ENCODE peak calls at places on chromosome 11, in ten cellular contexts. Q is breast epithelium, G is pancreas, D is heart left ventricle, C is gastrocnemius medialis, B is HCT116, X is colonic mucosa, M is neural progenitor cell, R is A549, K is tibial nerve. P is an unnamed sample.

GRCh38 chr11:86150826-86151187 is 81.9 kb upstream of the PICALM start:
- DNase-seq in X (no peak), M (no peak), B (no peak), R (no peak), K (no peak), Q (peak; percentile 26), D (no peak), G (no peak), C (no peak), P (no peak)

GRCh38 chr11:110907629-110908028 is 195.4 kb upstream of the ARHGAP20 start:
- DNase-seq in G (no peak), Q (no peak), X (peak; percentile 65), D (no peak), C (no peak), R (peak; percentile 5), M (no peak), K (no peak), B (no peak), P (no peak)

GRCh38 chr11:57460756-57461749 is 725 bp downstream of the RTN4RL2 start:
- DNase-seq in X (no peak), M (peak; percentile 61), C (no peak), K (no peak), Q (no peak), R (no peak), B (no peak), D (no peak), G (peak; percentile 72), P (no peak)

GRCh38 chr11:65116370-65117205 is 913 bp downstream of the ZNHIT2 start:
- DNase-seq in M (peak; percentile 52), X (peak; percentile 35), K (no peak), Q (no peak), R (peak; percentile 28), B (no peak), D (peak; percentile 47), G (peak; percentile 75), C (no peak), P (no peak)

GRCh38 chr11:47494996-47495855 is 46.3 kb upstream of the RAPSN start:
- DNase-seq in G (no peak), C (no peak), M (no peak), D (no peak), K (no peak), Q (no peak), B (no peak), X (no peak), R (no peak), P (no peak)

GRCh38 chr11:117832511-117832910 is 8.0 kb upstream of the FXYD2 start:
- DNase-seq in R (no peak), G (peak; percentile 28), K (no peak), B (no peak), C (no peak), X (peak; percentile 15), D (peak; percentile 6), M (no peak), Q (no peak), P (no peak)

GRCh38 chr11:71101046-71101445 is 151.3 kb downstream of the SHANK2 start:
- DNase-seq in R (no peak), Q (no peak), B (no peak), D (no peak), X (no peak), C (no peak), M (no peak), K (no peak), G (no peak), P (no peak)

GRCh38 chr11:66112640-66113098 is 42.6 kb downstream of the PACS1 start:
- DNase-seq in G (no peak), C (no peak), R (peak; percentile 70), X (no peak), K (no peak), M (no peak), Q (no peak), B (no peak), D (peak; percentile 35), P (no peak)

GRCh38 chr11:67614730-67615454 is 8.2 kb downstream of the NDUFV1 start:
- DNase-seq in B (no peak), M (no peak), K (no peak), G (no peak), D (no peak), R (no peak), X (no peak), C (no peak), Q (no peak), P (peak; percentile 93)

GRCh38 chr11:124174001-124174400 is 9.1 kb upstream of the OR10D3 start:
- DNase-seq in D (no peak), C (no peak), K (no peak), R (peak; percentile 58), Q (no peak), G (no peak), X (no peak), B (peak; percentile 2), M (peak; percentile 90), P (no peak)

GRCh38 chr11:133115099-133115498 is 417.2 kb downstream of the OPCML start:
- DNase-seq in B (no peak), K (no peak), X (no peak), Q (no peak), D (peak; percentile 80), R (no peak), M (no peak), C (no peak), G (no peak), P (no peak)

GRCh38 chr11:71563401-71563800 is 2.0 kb upstream of the KRTAP5-10 start:
- DNase-seq in K (no peak), X (peak; percentile 25), M (peak; percentile 65), C (no peak), G (no peak), R (peak; percentile 68), B (peak; percentile 51), D (no peak), Q (no peak), P (no peak)

GRCh38 chr11:9787981-9788521 is 124.2 kb downstream of the SWAP70 start:
- DNase-seq in B (no peak), Q (no peak), X (no peak), D (peak; percentile 64), K (peak; percentile 24), C (peak; percentile 17), M (no peak), G (no peak), R (no peak), P (no peak)

GRCh38 chr11:103114836-103115235 is 5.6 kb downstream of the DYNC2H1 start:
- DNase-seq in G (no peak), Q (no peak), C (no peak), M (no peak), D (no peak), R (no peak), B (no peak), X (no peak), K (no peak), P (no peak)

GRCh38 chr11:57500526-57500925 is 15.0 kb downstream of the SLC43A1 start:
- DNase-seq in R (no peak), K (no peak), B (no peak), G (peak; percentile 71), C (no peak), X (no peak), Q (no peak), D (peak; percentile 56), M (no peak), P (no peak)

GRCh38 chr11:65225284-65226102 is 36.3 kb upstream of the POLA2 start:
- DNase-seq in X (peak; percentile 58), K (peak; percentile 41), M (peak; percentile 81), B (no peak), D (peak; percentile 71), C (peak; percentile 24), Q (peak; percentile 43), G (peak; percentile 76), R (peak; percentile 32), P (no peak)

DNA sequence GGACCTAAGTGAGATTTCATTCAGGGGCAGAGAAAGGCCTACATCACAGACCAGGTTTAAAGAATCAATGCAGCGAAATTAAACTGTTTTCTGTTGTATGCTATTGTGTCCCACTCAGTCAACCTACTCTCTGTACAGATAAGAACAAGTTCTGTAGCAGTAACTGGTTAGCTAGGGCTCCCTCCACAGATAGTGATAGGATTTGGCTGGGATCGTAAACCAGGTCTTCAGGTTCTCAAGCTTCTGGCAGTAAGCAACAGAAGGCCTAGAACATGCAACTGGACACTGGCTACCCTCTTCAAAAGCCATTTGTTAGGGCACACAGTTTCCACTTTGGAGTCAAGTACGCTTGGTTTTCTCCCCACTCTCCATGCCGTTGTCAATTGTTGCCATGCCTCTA is 69.2 kb downstream of the GDPD4 start:
- DNase-seq in R (no peak), Q (no peak), X (no peak), C (no peak), G (no peak), B (no peak), D (no peak), K (no peak), M (no peak), P (no peak)
- TF ChIP-seq CTCF in R (no peak), Q (no peak), X (no peak), C (no peak), G (no peak), B (no peak), D (no peak), K (no peak), M (no peak), P (no peak)

GRCh38 chr11:35139883-35140282 is 912 bp downstream of the CD44 start:
- DNase-seq in D (no peak), C (no peak), B (no peak), M (no peak), X (no peak), G (no peak), K (no peak), R (no peak), Q (no peak), P (no peak)
- H3K4me1 ChIP-seq in D (peaks cover 75% of the 10 kb centered on the region), C (peaks cover 4% of the 10 kb centered on the region), B (peaks cover 57% of the 10 kb centered on the region), M (peaks cover 5% of the 10 kb centered on the region), X (peaks cover 13% of the 10 kb centered on the region), G (peaks cover 34% of the 10 kb centered on the region), K (no peaks in the 10 kb centered on the region), R (peaks cover 60% of the 10 kb centered on the region), Q (no peaks in the 10 kb centered on the region), P (peaks cover 61% of the 10 kb centered on the region)

GRCh38 chr11:100964400-100964799 is 165.2 kb downstream of the PGR start:
- DNase-seq in B (no peak), M (no peak), C (no peak), R (no peak), K (no peak), Q (no peak), X (no peak), G (no peak), D (no peak), P (no peak)
- H3K27ac ChIP-seq in B (no peak overlapping the region), M (no peak overlapping the region), C (no peak overlapping the region), R (no peak overlapping the region), K (no peak overlapping the region), Q (no peak overlapping the region), X (no peak overlapping the region), G (no peak overlapping the region), D (no peak overlapping the region), P (no peak overlapping the region)

GRCh38 chr11:4493480-4493818 is 11.0 kb downstream of the OR52K1 start:
- DNase-seq in Q (no peak), D (no peak), B (no peak), K (no peak), X (no peak), M (no peak), C (no peak), G (no peak), R (no peak), P (no peak)
- TF ChIP-seq CTCF in Q (no peak), D (no peak), B (no peak), K (no peak), X (peak; percentile 10), M (no peak), C (no peak), G (no peak), R (peak; percentile 16), P (no peak)